ENCODE peak calls at places on chromosomes 11 and 22, in five cellular contexts. M is IMR-90, N is osteoblast, I is tibial artery, Y is AG04450. J is an unnamed sample.
A peak's percentile ranks its signal among the peaks of the same experiment; 100 is the strongest.

GRCh38 chr22:31490496-31490925 is 869 bp upstream of the EIF4ENIF1 start:
- DNase-seq in M (peak; percentile 79), N (peak; percentile 95), I (peak; percentile 49), Y (peak; percentile 36), J (peak; percentile 39)

GRCh38 chr11:69922015-69922595 is 102.9 kb upstream of the FGF3 start:
- DNase-seq in M (no peak), N (peak; percentile 53), I (peak; percentile 16), Y (no peak), J (no peak)

GRCh38 chr11:102850973-102851745 is 7.8 kb upstream of the MMP3 start:
- DNase-seq in M (peak; percentile 86), N (peak; percentile 60), I (no peak), Y (peak; percentile 46), J (peak; percentile 73)

GRCh38 chr11:45332486-45332934 is 46.4 kb upstream of the SYT13 start:
- DNase-seq in M (peak; percentile 19), N (peak; percentile 81), I (no peak), Y (no peak), J (no peak)

GRCh38 chr11:62875698-62876483 is 4.8 kb upstream of the SLC3A2 start:
- DNase-seq in M (no peak), N (no peak), I (no peak), Y (no peak), J (no peak)

GRCh38 chr11:77299528-77299993 is 1.9 kb downstream of the GDPD4 start:
- DNase-seq in M (peak; percentile 11), N (no peak), I (no peak), Y (no peak), J (no peak)

GRCh38 chr22:29994027-29994715 is 86.1 kb upstream of the HORMAD2 start:
- DNase-seq in M (peak; percentile 89), N (peak; percentile 83), I (no peak), Y (no peak), J (no peak)

GRCh38 chr22:30332551-30332950 is 5.8 kb upstream of the TBC1D10A start:
- DNase-seq in M (no peak), N (no peak), I (no peak), Y (no peak), J (no peak)

GRCh38 chr11:29184939-29185890 is 831.6 kb downstream of the KCNA4 start:
- DNase-seq in M (peak; percentile 98), N (peak; percentile 42), I (no peak), Y (peak; percentile 88), J (peak; percentile 93)

GRCh38 chr22:39313258-39314001 is 6.0 kb downstream of the RPL3 start:
- DNase-seq in M (no peak), N (peak; percentile 25), I (no peak), Y (no peak), J (no peak)

DNA sequence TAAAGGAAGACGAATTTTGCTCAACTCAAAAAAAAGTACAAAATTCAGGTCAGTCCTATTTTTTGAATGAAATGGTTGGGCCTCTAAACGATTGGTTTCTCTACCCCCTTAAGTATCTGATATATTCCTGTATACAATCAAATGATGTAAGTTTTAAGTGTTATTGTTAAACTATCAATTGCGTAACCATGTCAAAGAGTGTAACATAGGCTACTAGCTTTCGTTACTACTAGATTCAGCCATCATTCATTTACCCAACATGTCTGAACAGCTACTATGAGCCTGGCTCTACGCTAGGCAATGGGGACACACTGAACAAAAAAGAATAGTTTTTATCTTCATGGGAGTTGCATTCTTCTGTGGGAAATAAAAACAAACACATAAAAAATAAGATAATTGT is 3.3 kb downstream of the RAB6A start:
- DNase-seq in M (no peak), N (no peak), I (no peak), Y (no peak), J (no peak)
- H3K4me3 ChIP-seq in M (no peak overlapping the region), N (no peak overlapping the region), I (no peak overlapping the region), Y (no peak overlapping the region), J (no peak overlapping the region)

DNA sequence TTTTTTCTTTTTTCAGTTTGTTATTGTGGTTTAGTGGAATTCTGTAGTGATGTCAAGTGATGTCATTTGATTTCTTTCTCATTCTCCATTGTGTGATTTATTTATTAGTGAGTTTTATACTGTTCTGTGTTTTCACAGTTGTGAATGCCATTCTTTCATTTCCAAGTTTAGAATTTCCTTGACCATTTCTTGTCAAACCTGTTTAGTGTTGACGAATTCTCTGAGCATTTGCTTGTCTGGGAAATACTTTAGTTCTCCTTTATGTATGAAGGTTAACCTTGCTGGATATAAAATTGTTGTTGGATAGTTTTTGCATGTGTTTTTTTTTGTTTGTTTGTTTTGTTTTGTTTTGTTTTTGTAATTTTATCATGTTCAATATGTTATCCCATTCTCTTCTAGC is 633.6 kb upstream of the FAT3 start:
- DNase-seq in M (no peak), N (no peak), I (no peak), Y (no peak), J (no peak)
- H3K4me3 ChIP-seq in M (no peak overlapping the region), N (no peak overlapping the region), I (no peak overlapping the region), Y (no peak overlapping the region), J (no peak overlapping the region)

GRCh38 chr11:67051494-67051893 is 5.2 kb upstream of the RHOD start:
- DNase-seq in M (no peak), N (peak; percentile 8), I (no peak), Y (no peak), J (no peak)

GRCh38 chr11:67051945-67052488 is 4.6 kb upstream of the RHOD start:
- DNase-seq in M (no peak), N (peak; percentile 53), I (no peak), Y (no peak), J (no peak)

GRCh38 chr11:67045314-67045713 is 11.3 kb upstream of the RHOD start:
- DNase-seq in M (peak; percentile 95), N (peak; percentile 99), I (no peak), Y (peak; percentile 69), J (peak; percentile 89)

GRCh38 chr11:67050139-67050538 is 6.5 kb upstream of the RHOD start:
- DNase-seq in M (no peak), N (peak; percentile 35), I (no peak), Y (no peak), J (no peak)

GRCh38 chr11:67048515-67048914 is 8.1 kb upstream of the RHOD start:
- DNase-seq in M (no peak), N (peak; percentile 53), I (no peak), Y (no peak), J (no peak)
- H3K4me3 ChIP-seq in M (no peak overlapping the region), N (no peak overlapping the region), I (no peak overlapping the region), Y (no peak overlapping the region), J (no peak overlapping the region)

GRCh38 chr22:46108564-46109473 is 41.5 kb upstream of the PPARA start:
- DNase-seq in M (peak; percentile 23), N (no peak), I (no peak), Y (no peak), J (no peak)

GRCh38 chr22:46105494-46106278 is 44.6 kb upstream of the PPARA start:
- DNase-seq in M (peak; percentile 59), N (peak; percentile 95), I (no peak), Y (no peak), J (no peak)

GRCh38 chr22:46107753-46108563 is 42.4 kb upstream of the PPARA start:
- DNase-seq in M (no peak), N (peak; percentile 84), I (no peak), Y (no peak), J (no peak)

GRCh38 chr22:46106279-46107022 is 43.9 kb upstream of the PPARA start:
- DNase-seq in M (no peak), N (no peak), I (no peak), Y (no peak), J (no peak)

DNA sequence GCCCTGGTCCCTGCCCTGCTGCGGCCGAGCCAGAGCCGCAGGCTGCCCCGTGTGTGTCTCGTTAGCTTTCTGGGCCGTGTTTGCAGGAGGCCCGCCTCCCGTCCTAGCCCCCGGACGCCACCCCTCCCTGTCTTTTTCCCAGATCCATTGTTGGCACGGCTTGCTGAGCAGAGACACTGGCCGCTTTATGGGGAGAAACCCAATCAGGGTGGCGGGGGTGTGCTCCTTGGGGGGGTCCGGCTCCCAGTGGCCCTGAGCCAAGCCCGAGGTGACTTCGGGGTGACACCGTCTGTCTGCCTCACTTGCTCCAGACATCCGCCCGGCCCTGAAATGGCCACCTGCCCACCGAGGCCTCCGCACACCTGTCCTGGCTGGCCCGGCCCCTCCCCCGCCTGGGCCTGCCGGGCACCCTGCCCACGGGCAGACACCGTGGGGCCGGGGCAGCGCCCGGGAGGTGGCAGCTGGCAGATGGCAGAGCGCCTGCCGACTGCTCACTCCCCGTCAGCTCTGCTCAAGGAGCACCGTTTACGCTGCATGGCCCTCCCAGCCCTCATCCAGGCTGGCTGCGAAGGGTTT is 43.1 kb upstream of the PPARA start:
- DNase-seq in M (no peak), N (peak; percentile 92), I (no peak), Y (no peak), J (no peak)
- H3K4me3 ChIP-seq in M (no peak overlapping the region), N (no peak overlapping the region), I (no peak overlapping the region), Y (no peak overlapping the region), J (no peak overlapping the region)